ENCODE peak calls at places on chromosomes 16 and 17, in nine cellular contexts. V is colonic mucosa; Z is AG09319; F is NCI-H748 treated with DMSO at 0.1 percent for 48 hours; O is DND-41; C is amygdala; J is bronchial epithelial cell; W is activated naive CD4-positive, alpha-beta T cell treated with Interleukin-2 at 50 U/mL for 16 hours; B is NCI-H510A. S is an unnamed sample.

GRCh38 chr16:23132921-23133532 is 16.2 kb downstream of the USP31 start:
- DNase-seq in W (no peak), V (no peak), C (peak; percentile 29), Z (no peak), F (no peak), O (no peak), B (no peak), J (no peak), S (no peak)

GRCh38 chr16:87850009-87851006 is 19.0 kb downstream of the SLC7A5 start:
- DNase-seq in O (peak; percentile 82), Z (no peak), C (peak; percentile 53), J (no peak), B (no peak), W (peak; percentile 74), V (peak; percentile 75), F (peak; percentile 2), S (no peak)

GRCh38 chr16:82344157-82344556 is 174.1 kb upstream of the MPHOSPH6 start:
- DNase-seq in O (no peak), F (no peak), J (peak; percentile 30), C (peak; percentile 26), Z (no peak), B (no peak), V (no peak), W (no peak), S (no peak)

GRCh38 chr17:1002771-1003555 is 6.0 kb downstream of the TIMM22 start:
- DNase-seq in O (no peak), J (no peak), C (peak; percentile 78), Z (peak; percentile 38), B (no peak), V (no peak), W (no peak), F (no peak), S (peak; percentile 8)

GRCh38 chr16:88911148-88911945 is 44.9 kb upstream of the PABPN1L start:
- DNase-seq in F (no peak), O (no peak), Z (no peak), C (no peak), W (no peak), V (no peak), B (no peak), J (no peak), S (no peak)

GRCh38 chr17:72749119-72749572 is 343.3 kb downstream of the SLC39A11 start:
- DNase-seq in W (no peak), Z (no peak), J (no peak), B (no peak), F (no peak), V (peak; percentile 55), O (no peak), C (no peak), S (no peak)

GRCh38 chr16:88790312-88791150 is 5.5 kb upstream of the PIEZO1 start:
- DNase-seq in J (no peak), B (no peak), Z (no peak), O (peak; percentile 85), W (peak; percentile 67), C (no peak), F (no peak), V (no peak), S (no peak)

GRCh38 chr16:68155425-68155824 is 70.3 kb downstream of the NFATC3 start:
- DNase-seq in W (no peak), Z (no peak), B (no peak), V (no peak), O (no peak), J (no peak), C (no peak), F (no peak), S (no peak)

GRCh38 chr17:29573871-29574731 is 5.6 kb downstream of the TP53I13 start:
- DNase-seq in F (no peak), Z (no peak), J (no peak), C (no peak), W (no peak), V (peak; percentile 16), B (no peak), O (no peak), S (no peak)

GRCh38 chr17:55321507-55322064 is 56.8 kb downstream of the HLF start:
- DNase-seq in J (no peak), C (no peak), W (no peak), F (no peak), O (no peak), Z (no peak), V (no peak), B (no peak), S (no peak)

GRCh38 chr17:80339731-80340456 is 75.1 kb upstream of the ENDOV start:
- DNase-seq in J (no peak), B (no peak), W (no peak), F (no peak), O (no peak), V (no peak), Z (no peak), C (no peak), S (no peak)

GRCh38 chr17:556431-556995 is 158.1 kb downstream of the VPS53 start:
- DNase-seq in V (no peak), W (no peak), C (no peak), O (no peak), B (no peak), Z (no peak), F (no peak), J (no peak), S (no peak)

GRCh38 chr17:77501101-77501566 is 360.4 kb downstream of the SEC14L1 start:
- DNase-seq in C (no peak), Z (no peak), B (no peak), V (no peak), F (no peak), W (peak; percentile 30), O (peak; percentile 57), J (no peak), S (no peak)